ENCODE peak calls at places on chromosomes 6 and 20, in seven cellular contexts. O is GM23248, H is fibroblast of villous mesenchyme, G is pancreas, M is psoas muscle, K is ovary, B is NT2/D1. N is an unnamed sample.

GRCh38 chr6:149306967-149307366 is 10.5 kb upstream of the TAB2 start:
- DNase-seq in O (peak; percentile 74), H (peak; percentile 27), G (no peak), M (no peak), K (no peak), B (no peak), N (no peak)

GRCh38 chr6:151690768-151691562 is 116.5 kb upstream of the ESR1 start:
- DNase-seq in O (peak; percentile 79), H (peak; percentile 83), G (no peak), M (no peak), K (no peak), B (no peak), N (no peak)

GRCh38 chr6:3382399-3383279 is 74.2 kb downstream of the SLC22A23 start:
- DNase-seq in O (peak; percentile 58), H (peak; percentile 14), G (no peak), M (no peak), K (no peak), B (no peak), N (peak; percentile 23)

GRCh38 chr20:50120935-50121693 is 8.2 kb upstream of the UBE2V1 start:
- DNase-seq in O (peak; percentile 78), H (peak; percentile 62), G (peak; percentile 85), M (peak; percentile 85), K (no peak), B (no peak), N (peak; percentile 88)

GRCh38 chr6:94464018-94464510 is 1044.7 kb upstream of the EPHA7 start:
- DNase-seq in O (no peak), H (no peak), G (no peak), M (no peak), K (no peak), B (no peak), N (no peak)

GRCh38 chr6:32970413-32971244 is 2.2 kb downstream of the BRD2 start:
- DNase-seq in O (peak; percentile 94), H (peak; percentile 93), G (peak; percentile 92), M (peak; percentile 96), K (peak; percentile 92), B (no peak), N (peak; percentile 93)

GRCh38 chr20:45781391-45781931 is 10.2 kb downstream of the WFDC3 start:
- DNase-seq in O (peak; percentile 89), H (peak; percentile 99), G (no peak), M (no peak), K (peak; percentile 76), B (no peak), N (no peak)

GRCh38 chr20:22511943-22512910 is 72.1 kb downstream of the FOXA2 start:
- DNase-seq in O (no peak), H (peak; percentile 38), G (peak; percentile 81), M (no peak), K (no peak), B (no peak), N (peak; percentile 96)

GRCh38 chr6:20953019-20953418 is 418.8 kb downstream of the CDKAL1 start:
- DNase-seq in O (no peak), H (no peak), G (no peak), M (no peak), K (no peak), B (no peak), N (no peak)

GRCh38 chr20:48459729-48460395 is 367.9 kb downstream of the PREX1 start:
- DNase-seq in O (no peak), H (no peak), G (no peak), M (no peak), K (no peak), B (no peak), N (no peak)

GRCh38 chr6:66481216-66481615 is 774.2 kb upstream of the EYS start:
- DNase-seq in O (no peak), H (no peak), G (peak; percentile 36), M (peak; percentile 21), K (no peak), B (no peak), N (no peak)

GRCh38 chr6:139970591-139970991 is 596.1 kb upstream of the CITED2 start:
- DNase-seq in O (peak; percentile 39), H (no peak), G (no peak), M (no peak), K (no peak), B (no peak), N (no peak)

GRCh38 chr20:43739148-43739749 is 12.4 kb upstream of the GTSF1L start:
- DNase-seq in O (no peak), H (no peak), G (no peak), M (no peak), K (no peak), B (no peak), N (no peak)

GRCh38 chr6:167567142-167568033 is 242.5 kb downstream of the TTLL2 start:
- DNase-seq in O (no peak), H (no peak), G (no peak), M (peak; percentile 87), K (no peak), B (no peak), N (no peak)

GRCh38 chr6:165181951-165182414 is 127.4 kb downstream of the C6orf118 start:
- DNase-seq in O (peak; percentile 97), H (peak; percentile 36), G (no peak), M (no peak), K (no peak), B (no peak), N (no peak)

GRCh38 chr6:150184850-150185480 is 42.1 kb downstream of the PPP1R14C start:
- DNase-seq in O (no peak), H (no peak), G (no peak), M (no peak), K (no peak), B (no peak), N (no peak)

GRCh38 chr20:48772183-48772976 is 55.4 kb downstream of the PREX1 start:
- DNase-seq in O (no peak), H (no peak), G (no peak), M (peak; percentile 70), K (no peak), B (no peak), N (no peak)

GRCh38 chr6:139855741-139856206 is 481.3 kb upstream of the CITED2 start:
- DNase-seq in O (peak; percentile 45), H (peak; percentile 74), G (no peak), M (no peak), K (no peak), B (no peak), N (no peak)

GRCh38 chr20:62998449-62998848 is 8.3 kb downstream of the BHLHE23 start:
- DNase-seq in O (no peak), H (no peak), G (no peak), M (no peak), K (no peak), B (no peak), N (no peak)

GRCh38 chr6:107977283-107977682 is 19.3 kb upstream of the SEC63 start:
- DNase-seq in O (peak; percentile 57), H (peak; percentile 39), G (no peak), M (no peak), K (no peak), B (no peak), N (peak; percentile 40)

GRCh38 chr20:15162061-15162740 is 824.8 kb upstream of the FLRT3 start:
- DNase-seq in O (no peak), H (no peak), G (no peak), M (no peak), K (no peak), B (no peak), N (no peak)

GRCh38 chr6:72787521-72788031 is 165.7 kb downstream of the KCNQ5 start:
- DNase-seq in O (peak; percentile 81), H (peak; percentile 88), G (no peak), M (peak; percentile 55), K (no peak), B (no peak), N (no peak)

GRCh38 chr6:43367245-43367984 is 2.0 kb downstream of the ZNF318 start:
- DNase-seq in O (no peak), H (no peak), G (no peak), M (no peak), K (no peak), B (no peak), N (no peak)

GRCh38 chr6:127162808-127163207 is 44.3 kb downstream of the RSPO3 start:
- DNase-seq in O (no peak), H (no peak), G (no peak), M (no peak), K (no peak), B (no peak), N (no peak)

GRCh38 chr6:127154509-127154908 is 36.0 kb downstream of the RSPO3 start:
- DNase-seq in O (no peak), H (no peak), G (no peak), M (no peak), K (no peak), B (no peak), N (no peak)

GRCh38 chr6:127164009-127164408 is 45.5 kb downstream of the RSPO3 start:
- DNase-seq in O (no peak), H (no peak), G (no peak), M (no peak), K (no peak), B (no peak), N (no peak)

GRCh38 chr6:127164555-127164954 is 46.1 kb downstream of the RSPO3 start:
- DNase-seq in O (no peak), H (no peak), G (no peak), M (no peak), K (no peak), B (no peak), N (no peak)

DNA sequence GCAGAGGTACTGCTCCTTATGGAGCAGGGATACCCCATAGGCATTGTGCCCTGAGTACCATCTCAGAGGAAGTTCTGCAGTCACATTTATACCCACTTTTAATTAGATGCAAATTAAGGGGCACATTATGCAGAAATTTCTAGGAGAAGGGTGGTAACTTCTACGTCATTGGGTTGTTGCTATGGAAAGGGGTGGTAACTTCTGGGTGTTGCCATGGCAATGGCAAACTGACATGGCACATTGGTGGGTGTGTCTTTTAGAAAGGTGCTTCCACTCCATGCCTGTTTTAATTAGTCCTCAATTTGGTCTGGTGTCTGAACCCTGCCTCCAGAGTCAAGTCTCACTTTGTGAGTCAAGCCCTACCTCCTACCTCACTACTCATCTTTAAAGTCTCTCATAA is 42.0 kb downstream of the RSPO3 start:
- DNase-seq in O (no peak), H (no peak), G (no peak), M (no peak), K (no peak), B (no peak), N (no peak)
- H3K4me3 ChIP-seq in O (no peak overlapping the region), H (no peak overlapping the region), G (no peak overlapping the region), M (no peak overlapping the region), K (no peak overlapping the region), B (no peak overlapping the region), N (no peak overlapping the region)

GRCh38 chr6:5278571-5279120 is 17.3 kb downstream of the FARS2 start:
- DNase-seq in O (no peak), H (no peak), G (no peak), M (no peak), K (no peak), B (no peak), N (no peak)
- H3K4me3 ChIP-seq in O (no peak overlapping the region), H (no peak overlapping the region), G (no peak overlapping the region), M (no peak overlapping the region), K (no peak overlapping the region), B (no peak overlapping the region), N (no peak overlapping the region)

GRCh38 chr6:28474441-28475219 is 31.3 kb upstream of the ZSCAN23 start:
- DNase-seq in O (peak; percentile 78), H (peak; percentile 85), G (no peak), M (no peak), K (no peak), B (peak; percentile 75), N (no peak)
- H3K4me3 ChIP-seq in O (peak overlapping the region; percentile 72), H (peak overlapping the region; percentile 62), G (no peak overlapping the region), M (no peak overlapping the region), K (peak overlapping the region; percentile 21), B (peak overlapping the region; percentile 45), N (no peak overlapping the region)

DNA sequence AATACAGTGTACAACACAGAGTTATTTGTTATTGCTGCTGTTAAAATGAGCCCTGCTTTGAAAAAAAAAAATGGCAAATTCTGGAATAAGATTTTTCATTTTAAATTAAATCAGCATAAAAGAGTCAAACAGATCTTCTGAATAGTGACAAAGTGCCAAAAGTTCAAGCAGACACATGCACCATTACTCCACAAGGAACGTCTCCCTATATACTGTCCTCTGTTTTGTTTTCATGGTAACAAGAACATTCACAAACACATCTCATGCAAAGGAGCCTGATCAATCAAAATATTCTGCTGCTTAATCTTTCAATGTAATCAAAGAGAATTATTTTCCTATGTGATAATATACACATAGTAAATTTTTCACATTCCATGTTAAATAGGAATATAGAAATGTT is 2.7 kb downstream of the HIVEP2 start:
- DNase-seq in O (no peak), H (no peak), G (no peak), M (no peak), K (no peak), B (no peak), N (no peak)
- H3K4me3 ChIP-seq in O (peak overlapping the region; percentile 94), H (no peak overlapping the region), G (no peak overlapping the region), M (peak overlapping the region; percentile 94), K (no peak overlapping the region), B (no peak overlapping the region), N (no peak overlapping the region)

N was measured in Caco-2.